ENCODE peak calls at places on chromosome 2, in seven cellular contexts. One of them, this sample, is unnamed.

GRCh38 chr2:110853516-110853915 is 121.1 kb downstream of the ACOXL start:
- DNase-seq in fibroblast of mammary gland: peak
- DNase-seq in stomach: peak
- DNase-seq in HFF-Myc: no peak
- DNase-seq in H7: no peak
- DNase-seq in GM12865: peak
- DNase-seq in mesendoderm: peak
- DNase-seq in this sample: peak

GRCh38 chr2:214810670-214811069 is 1.2 kb upstream of the BARD1 start:
- DNase-seq in fibroblast of mammary gland: no peak
- DNase-seq in stomach: no peak
- DNase-seq in HFF-Myc: no peak
- DNase-seq in H7: no peak
- DNase-seq in GM12865: peak
- DNase-seq in mesendoderm: no peak
- DNase-seq in this sample: peak

GRCh38 chr2:239252433-239253200 is 148.2 kb downstream of the HDAC4 start:
- DNase-seq in fibroblast of mammary gland: no peak
- DNase-seq in stomach: no peak
- DNase-seq in HFF-Myc: no peak
- DNase-seq in H7: no peak
- DNase-seq in GM12865: no peak
- DNase-seq in mesendoderm: no peak
- DNase-seq in this sample: peak

GRCh38 chr2:207473203-207473865 is 56.4 kb upstream of the CREB1 start:
- DNase-seq in fibroblast of mammary gland: peak
- DNase-seq in stomach: peak
- DNase-seq in HFF-Myc: peak
- DNase-seq in H7: peak
- DNase-seq in GM12865: peak
- DNase-seq in mesendoderm: peak
- DNase-seq in this sample: no peak

GRCh38 chr2:228771306-228771705 is 499.8 kb downstream of the PID1 start:
- DNase-seq in fibroblast of mammary gland: no peak
- DNase-seq in stomach: no peak
- DNase-seq in HFF-Myc: no peak
- DNase-seq in H7: no peak
- DNase-seq in GM12865: no peak
- DNase-seq in mesendoderm: no peak
- DNase-seq in this sample: no peak

GRCh38 chr2:28949617-28950305 is 31.3 kb upstream of the TOGARAM2 start:
- DNase-seq in fibroblast of mammary gland: no peak
- DNase-seq in stomach: no peak
- DNase-seq in HFF-Myc: no peak
- DNase-seq in H7: no peak
- DNase-seq in GM12865: peak
- DNase-seq in mesendoderm: peak
- DNase-seq in this sample: no peak

GRCh38 chr2:160402997-160403979 is 90.3 kb downstream of the RBMS1 start:
- DNase-seq in fibroblast of mammary gland: peak
- DNase-seq in stomach: no peak
- DNase-seq in HFF-Myc: no peak
- DNase-seq in H7: no peak
- DNase-seq in GM12865: no peak
- DNase-seq in mesendoderm: peak
- DNase-seq in this sample: no peak

GRCh38 chr2:189082576-189082975 is 97.0 kb downstream of the COL5A2 start:
- DNase-seq in fibroblast of mammary gland: peak
- DNase-seq in stomach: no peak
- DNase-seq in HFF-Myc: peak
- DNase-seq in H7: no peak
- DNase-seq in GM12865: no peak
- DNase-seq in mesendoderm: no peak
- DNase-seq in this sample: no peak

GRCh38 chr2:46032996-46033395 is 264.2 kb upstream of the EPAS1 start:
- DNase-seq in fibroblast of mammary gland: peak
- DNase-seq in stomach: no peak
- DNase-seq in HFF-Myc: no peak
- DNase-seq in H7: no peak
- DNase-seq in GM12865: peak
- DNase-seq in mesendoderm: no peak
- DNase-seq in this sample: no peak

GRCh38 chr2:222751821-222752719 is 80.6 kb downstream of the MOGAT1 start:
- DNase-seq in fibroblast of mammary gland: no peak
- DNase-seq in stomach: no peak
- DNase-seq in HFF-Myc: no peak
- DNase-seq in H7: no peak
- DNase-seq in GM12865: no peak
- DNase-seq in mesendoderm: no peak
- DNase-seq in this sample: no peak

GRCh38 chr2:118697771-118698170 is 149.7 kb downstream of the EN1 start:
- DNase-seq in fibroblast of mammary gland: peak
- DNase-seq in stomach: no peak
- DNase-seq in HFF-Myc: no peak
- DNase-seq in H7: no peak
- DNase-seq in GM12865: no peak
- DNase-seq in mesendoderm: no peak
- DNase-seq in this sample: no peak

GRCh38 chr2:203814661-203815540 is 52.7 kb upstream of the CTLA4 start:
- DNase-seq in fibroblast of mammary gland: peak
- DNase-seq in stomach: peak
- DNase-seq in HFF-Myc: peak
- DNase-seq in H7: peak
- DNase-seq in GM12865: peak
- DNase-seq in mesendoderm: peak
- DNase-seq in this sample: peak

GRCh38 chr2:71474116-71474743 is 20.9 kb downstream of the DYSF start:
- DNase-seq in fibroblast of mammary gland: no peak
- DNase-seq in stomach: no peak
- DNase-seq in HFF-Myc: no peak
- DNase-seq in H7: no peak
- DNase-seq in GM12865: no peak
- DNase-seq in mesendoderm: no peak
- DNase-seq in this sample: no peak

GRCh38 chr2:71477231-71477681 is 23.9 kb downstream of the DYSF start:
- DNase-seq in fibroblast of mammary gland: peak
- DNase-seq in stomach: no peak
- DNase-seq in HFF-Myc: no peak
- DNase-seq in H7: no peak
- DNase-seq in GM12865: no peak
- DNase-seq in mesendoderm: no peak
- DNase-seq in this sample: no peak

GRCh38 chr2:71474744-71475421 is 21.5 kb downstream of the DYSF start:
- DNase-seq in fibroblast of mammary gland: no peak
- DNase-seq in stomach: no peak
- DNase-seq in HFF-Myc: no peak
- DNase-seq in H7: no peak
- DNase-seq in GM12865: no peak
- DNase-seq in mesendoderm: no peak
- DNase-seq in this sample: no peak

GRCh38 chr2:71478806-71479205 is 25.4 kb downstream of the DYSF start:
- DNase-seq in fibroblast of mammary gland: no peak
- DNase-seq in stomach: no peak
- DNase-seq in HFF-Myc: no peak
- DNase-seq in H7: no peak
- DNase-seq in GM12865: no peak
- DNase-seq in mesendoderm: no peak
- DNase-seq in this sample: no peak

DNA sequence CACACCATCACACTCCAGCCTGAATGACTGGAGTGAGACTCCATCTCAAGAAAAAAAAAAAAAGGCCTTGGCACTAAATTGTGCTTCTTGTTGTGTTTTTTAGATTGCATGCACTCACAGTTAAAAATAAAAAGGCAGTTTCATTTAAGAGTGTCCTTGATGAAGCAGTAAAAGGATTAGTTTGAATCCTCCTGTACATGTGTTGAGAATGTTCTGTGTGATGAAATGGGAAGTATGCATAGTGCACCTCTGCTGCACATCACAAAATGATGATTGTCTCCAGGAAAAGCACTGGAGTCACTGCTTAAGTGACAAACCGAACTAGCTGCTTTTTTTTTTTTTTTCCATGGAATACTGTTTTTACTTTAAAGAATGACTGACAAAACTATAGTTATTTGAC is 23.1 kb downstream of the DYSF start:
- DNase-seq in fibroblast of mammary gland: no peak
- DNase-seq in stomach: no peak
- DNase-seq in HFF-Myc: no peak
- DNase-seq in H7: no peak
- DNase-seq in GM12865: no peak
- DNase-seq in mesendoderm: no peak
- DNase-seq in this sample: no peak
- H3K4me3 ChIP-seq in fibroblast of mammary gland: no peak
- H3K4me3 ChIP-seq in stomach: no peak
- H3K4me3 ChIP-seq in HFF-Myc: no peak
- H3K4me3 ChIP-seq in H7: no peak
- H3K4me3 ChIP-seq in GM12865: no peak
- H3K4me3 ChIP-seq in mesendoderm: no peak
- H3K4me3 ChIP-seq in this sample: no peak

GRCh38 chr2:67899187-67899586 is 163.6 kb downstream of the C1D start:
- DNase-seq in fibroblast of mammary gland: no peak
- DNase-seq in stomach: no peak
- DNase-seq in HFF-Myc: no peak
- DNase-seq in H7: no peak
- DNase-seq in GM12865: no peak
- DNase-seq in mesendoderm: no peak
- DNase-seq in this sample: no peak

GRCh38 chr2:67896131-67896865 is 166.5 kb downstream of the C1D start:
- DNase-seq in fibroblast of mammary gland: no peak
- DNase-seq in stomach: no peak
- DNase-seq in HFF-Myc: no peak
- DNase-seq in H7: no peak
- DNase-seq in GM12865: no peak
- DNase-seq in mesendoderm: no peak
- DNase-seq in this sample: no peak

GRCh38 chr2:67898605-67899004 is 164.2 kb downstream of the C1D start:
- DNase-seq in fibroblast of mammary gland: peak
- DNase-seq in stomach: no peak
- DNase-seq in HFF-Myc: peak
- DNase-seq in H7: no peak
- DNase-seq in GM12865: no peak
- DNase-seq in mesendoderm: peak
- DNase-seq in this sample: no peak

GRCh38 chr2:67891642-67892041 is 171.2 kb downstream of the C1D start:
- DNase-seq in fibroblast of mammary gland: no peak
- DNase-seq in stomach: no peak
- DNase-seq in HFF-Myc: no peak
- DNase-seq in H7: no peak
- DNase-seq in GM12865: no peak
- DNase-seq in mesendoderm: peak
- DNase-seq in this sample: no peak

GRCh38 chr2:67895171-67895941 is 167.4 kb downstream of the C1D start:
- DNase-seq in fibroblast of mammary gland: peak
- DNase-seq in stomach: no peak
- DNase-seq in HFF-Myc: no peak
- DNase-seq in H7: peak
- DNase-seq in GM12865: no peak
- DNase-seq in mesendoderm: peak
- DNase-seq in this sample: no peak
- H3K4me3 ChIP-seq in fibroblast of mammary gland: no peak
- H3K4me3 ChIP-seq in stomach: no peak
- H3K4me3 ChIP-seq in HFF-Myc: no peak
- H3K4me3 ChIP-seq in H7: no peak
- H3K4me3 ChIP-seq in GM12865: no peak
- H3K4me3 ChIP-seq in mesendoderm: no peak
- H3K4me3 ChIP-seq in this sample: no peak

GRCh38 chr2:39568116-39568515 is 97.6 kb upstream of the TMEM178A start:
- DNase-seq in fibroblast of mammary gland: no peak
- DNase-seq in stomach: no peak
- DNase-seq in HFF-Myc: no peak
- DNase-seq in H7: no peak
- DNase-seq in GM12865: no peak
- DNase-seq in mesendoderm: no peak
- DNase-seq in this sample: no peak
- H3K4me3 ChIP-seq in fibroblast of mammary gland: no peak
- H3K4me3 ChIP-seq in stomach: no peak
- H3K4me3 ChIP-seq in HFF-Myc: no peak
- H3K4me3 ChIP-seq in H7: no peak
- H3K4me3 ChIP-seq in GM12865: no peak
- H3K4me3 ChIP-seq in mesendoderm: no peak
- H3K4me3 ChIP-seq in this sample: no peak

GRCh38 chr2:101151141-101151858 is at the start of gene TBC1D8:
- DNase-seq in fibroblast of mammary gland: peak
- DNase-seq in stomach: peak
- DNase-seq in HFF-Myc: no peak
- DNase-seq in H7: peak
- DNase-seq in GM12865: peak
- DNase-seq in mesendoderm: peak
- DNase-seq in this sample: peak

GRCh38 chr2:101150306-101151140 is 659 bp downstream of the TBC1D8 start:
- DNase-seq in fibroblast of mammary gland: no peak
- DNase-seq in stomach: peak
- DNase-seq in HFF-Myc: no peak
- DNase-seq in H7: peak
- DNase-seq in GM12865: peak
- DNase-seq in mesendoderm: peak
- DNase-seq in this sample: peak

GRCh38 chr2:101147971-101148370 is 3.2 kb downstream of the TBC1D8 start:
- DNase-seq in fibroblast of mammary gland: no peak
- DNase-seq in stomach: no peak
- DNase-seq in HFF-Myc: no peak
- DNase-seq in H7: no peak
- DNase-seq in GM12865: no peak
- DNase-seq in mesendoderm: no peak
- DNase-seq in this sample: no peak

GRCh38 chr2:101148777-101149176 is 2.4 kb downstream of the TBC1D8 start:
- DNase-seq in fibroblast of mammary gland: no peak
- DNase-seq in stomach: no peak
- DNase-seq in HFF-Myc: no peak
- DNase-seq in H7: no peak
- DNase-seq in GM12865: no peak
- DNase-seq in mesendoderm: no peak
- DNase-seq in this sample: no peak

DNA sequence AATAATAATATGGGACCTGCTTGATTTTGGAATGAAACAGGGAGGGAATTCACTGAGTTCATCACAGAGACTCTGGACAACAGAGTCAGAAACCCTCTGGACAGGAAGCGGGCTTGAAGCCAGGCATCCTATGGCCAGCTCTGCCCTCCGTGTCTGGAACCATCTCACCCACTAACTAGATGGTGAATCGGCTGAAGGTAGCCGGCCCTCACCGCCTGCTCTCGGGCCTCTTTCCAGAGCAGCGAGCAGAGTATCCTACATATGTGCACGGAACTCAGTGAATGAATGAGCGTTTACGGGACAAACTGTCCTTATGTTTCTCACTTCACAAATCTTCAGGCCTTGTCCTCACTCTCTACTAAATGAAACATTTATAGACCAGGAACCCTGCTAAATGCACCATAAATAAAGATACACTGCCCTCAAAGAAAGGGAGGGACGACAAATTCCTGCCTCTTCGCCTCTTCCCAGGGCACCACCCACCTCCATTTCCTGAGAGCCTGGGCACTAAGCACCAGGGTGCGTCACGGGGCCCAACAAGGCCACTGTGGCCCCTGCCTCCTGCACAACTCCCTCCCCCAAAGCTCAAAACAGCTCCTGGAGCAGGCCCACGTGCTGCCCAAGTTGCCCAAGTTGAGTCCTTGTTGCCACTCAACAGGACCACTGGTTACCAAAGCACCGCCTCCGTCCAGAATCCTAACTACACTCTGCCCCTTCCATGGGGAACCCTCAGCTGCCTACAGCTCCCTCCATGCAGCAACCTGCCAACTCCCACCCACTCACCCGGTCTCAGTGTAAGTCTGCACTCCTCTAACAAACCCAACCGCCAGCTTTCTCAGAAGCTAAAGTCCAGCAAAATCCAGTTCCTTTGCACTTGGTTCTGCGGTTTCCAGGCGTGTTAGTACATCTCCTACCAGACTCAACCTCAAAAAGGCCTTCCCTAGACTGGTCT is 1.7 kb downstream of the TBC1D8 start:
- DNase-seq in fibroblast of mammary gland: peak
- DNase-seq in stomach: peak
- DNase-seq in HFF-Myc: no peak
- DNase-seq in H7: peak
- DNase-seq in GM12865: no peak
- DNase-seq in mesendoderm: peak
- DNase-seq in this sample: no peak
- H3K4me3 ChIP-seq in fibroblast of mammary gland: peak
- H3K4me3 ChIP-seq in stomach: peak
- H3K4me3 ChIP-seq in HFF-Myc: peak
- H3K4me3 ChIP-seq in H7: peak
- H3K4me3 ChIP-seq in GM12865: peak
- H3K4me3 ChIP-seq in mesendoderm: no peak
- H3K4me3 ChIP-seq in this sample: no peak